ENCODE peak calls at places on chromosomes 3 and 15, in ten cellular contexts. H is MCF 10A; R is AG09319; Q is effector memory CD4-positive, alpha-beta T cell; S is type B pancreatic cell; J is occipital lobe; L is T-helper 1 cell; D is HFF-Myc; U is CD4-positive, alpha-beta T cell; P is foreskin fibroblast. W is an unnamed sample.

GRCh38 chr15:70762469-70763119 is 764 bp downstream of the UACA start:
- DNase-seq in P (peak; percentile 85), J (no peak), H (peak; percentile 75), S (no peak), R (peak; percentile 35), U (peak; percentile 33), L (no peak), Q (no peak), D (no peak), W (peak; percentile 77)

GRCh38 chr15:89356634-89357298 is 22.1 kb upstream of the POLG start:
- DNase-seq in P (peak; percentile 64), H (peak; percentile 39), Q (no peak), U (no peak), D (no peak), R (no peak), J (no peak), L (no peak), S (no peak), W (no peak)

GRCh38 chr3:47824541-47825473 is 21.9 kb downstream of the DHX30 start:
- DNase-seq in H (peak; percentile 83), U (peak; percentile 79), R (peak; percentile 56), L (peak; percentile 57), P (peak; percentile 96), S (peak; percentile 89), D (peak; percentile 77), J (peak; percentile 57), Q (peak; percentile 66), W (peak; percentile 94)

GRCh38 chr3:119292666-119293065 is 1.5 kb upstream of the ARHGAP31 start:
- DNase-seq in L (no peak), Q (no peak), J (no peak), P (no peak), S (no peak), R (no peak), H (no peak), U (no peak), D (no peak), W (no peak)

GRCh38 chr15:100020181-100020580 is 286.9 kb upstream of the LYSMD4 start:
- DNase-seq in S (no peak), R (no peak), P (no peak), D (no peak), L (no peak), Q (no peak), J (no peak), H (peak; percentile 54), U (no peak), W (peak; percentile 92)

GRCh38 chr3:142236173-142236572 is 10.8 kb upstream of the GK5 start:
- DNase-seq in R (no peak), P (no peak), U (no peak), L (no peak), S (no peak), D (no peak), H (no peak), Q (no peak), J (no peak), W (no peak)

GRCh38 chr3:119469378-119470189 is 821 bp downstream of the POGLUT1 start:
- DNase-seq in L (no peak), R (no peak), D (no peak), H (no peak), Q (no peak), S (no peak), P (peak; percentile 51), J (no peak), U (no peak), W (no peak)

GRCh38 chr3:179260949-179261765 is 10.2 kb upstream of the KCNMB3 start:
- DNase-seq in R (peak; percentile 23), D (no peak), P (peak; percentile 88), L (peak; percentile 46), H (no peak), Q (peak; percentile 54), S (peak; percentile 79), U (peak; percentile 68), J (peak; percentile 26), W (peak; percentile 88)

GRCh38 chr3:108391917-108392585 is 95.7 kb downstream of the HHLA2 start:
- DNase-seq in P (peak; percentile 71), H (peak; percentile 75), Q (no peak), J (no peak), L (no peak), U (no peak), R (no peak), S (no peak), D (no peak), W (no peak)

GRCh38 chr3:172606021-172606420 is 82.8 kb upstream of the TNFSF10 start:
- DNase-seq in H (no peak), Q (no peak), P (no peak), U (no peak), D (no peak), L (no peak), S (no peak), R (no peak), J (no peak), W (no peak)

GRCh38 chr3:188861847-188862740 is 309.7 kb upstream of the TPRG1 start:
- DNase-seq in U (no peak), J (no peak), R (no peak), D (no peak), S (no peak), Q (no peak), L (no peak), P (peak; percentile 50), H (peak; percentile 4), W (no peak)

GRCh38 chr3:149547954-149548728 is 73.6 kb downstream of the TM4SF4 start:
- DNase-seq in S (no peak), H (peak; percentile 86), Q (no peak), R (peak; percentile 38), U (no peak), D (no peak), P (peak; percentile 85), L (no peak), J (no peak), W (no peak)

GRCh38 chr3:5092018-5092417 is 30.1 kb upstream of the ARL8B start:
- DNase-seq in D (no peak), U (no peak), L (no peak), H (peak; percentile 58), S (no peak), R (no peak), Q (no peak), P (no peak), J (no peak), W (no peak)

GRCh38 chr15:41106947-41107346 is 9.1 kb downstream of the INO80 start:
- DNase-seq in P (no peak), R (no peak), U (no peak), Q (no peak), H (no peak), J (no peak), L (no peak), S (no peak), D (no peak), W (no peak)

GRCh38 chr3:38165722-38166387 is 518 bp downstream of the OXSR1 start:
- DNase-seq in Q (no peak), S (peak; percentile 78), D (no peak), H (peak; percentile 51), P (peak; percentile 38), J (peak; percentile 40), U (no peak), R (no peak), L (no peak), W (peak; percentile 63)

GRCh38 chr3:42557849-42558248 is 23.9 kb downstream of the SEC22C start:
- DNase-seq in L (no peak), Q (no peak), D (no peak), S (no peak), U (no peak), P (no peak), R (no peak), J (no peak), H (no peak), W (peak; percentile 49)

GRCh38 chr3:50303038-50303815 is at the start of gene HYAL1:
- DNase-seq in U (no peak), D (no peak), Q (no peak), H (peak; percentile 30), J (no peak), S (no peak), R (no peak), P (no peak), L (no peak), W (peak; percentile 87)

GRCh38 chr3:155211940-155212339 is 81.5 kb downstream of the STRIT1 start:
- DNase-seq in D (no peak), R (no peak), Q (no peak), L (no peak), S (no peak), H (no peak), P (no peak), J (no peak), U (no peak), W (no peak)

GRCh38 chr3:127524300-127524896 is 66.1 kb downstream of the TPRA1 start:
- DNase-seq in D (no peak), R (no peak), Q (no peak), U (no peak), H (no peak), L (no peak), J (no peak), P (no peak), S (no peak), W (no peak)

GRCh38 chr3:138872632-138873031 is 37.9 kb upstream of the PIK3CB start:
- DNase-seq in L (no peak), J (no peak), D (no peak), P (no peak), R (no peak), U (no peak), S (no peak), H (no peak), Q (no peak), W (no peak)

GRCh38 chr15:40338041-40338657 is 2.6 kb downstream of the CCDC9B start:
- DNase-seq in Q (peak; percentile 50), L (peak; percentile 54), R (no peak), H (peak; percentile 68), J (no peak), S (no peak), U (peak; percentile 78), D (no peak), P (peak; percentile 74), W (peak; percentile 94)

GRCh38 chr3:72816843-72817485 is 31.3 kb downstream of the SHQ1 start:
- DNase-seq in D (no peak), H (no peak), J (no peak), L (no peak), S (no peak), Q (no peak), P (no peak), U (no peak), R (no peak), W (no peak)

GRCh38 chr15:67465196-67465952 is 55.6 kb upstream of the C15orf61 start:
- DNase-seq in L (no peak), U (no peak), Q (no peak), P (no peak), H (no peak), R (no peak), D (no peak), S (no peak), J (no peak), W (no peak)

GRCh38 chr15:72685301-72685924 is 569 bp downstream of the HIGD2B start:
- DNase-seq in U (no peak), Q (no peak), D (no peak), R (no peak), S (no peak), P (no peak), J (no peak), H (peak; percentile 0), L (no peak), W (no peak)

GRCh38 chr15:46815765-46816164 is 901.5 kb upstream of the SEMA6D start:
- DNase-seq in D (no peak), J (no peak), Q (no peak), H (peak; percentile 0), R (no peak), P (peak; percentile 6), L (no peak), S (no peak), U (no peak), W (no peak)

GRCh38 chr3:114383875-114384557 is 90.2 kb downstream of the TIGIT start:
- DNase-seq in P (peak; percentile 95), D (peak; percentile 76), Q (peak; percentile 16), J (peak; percentile 85), H (peak; percentile 76), S (peak; percentile 70), L (peak; percentile 21), R (peak; percentile 78), U (peak; percentile 56), W (peak; percentile 91)

GRCh38 chr3:21185816-21186314 is 565.1 kb downstream of the ZNF385D start:
- DNase-seq in S (no peak), L (no peak), P (no peak), Q (no peak), J (no peak), U (no peak), D (no peak), H (no peak), R (no peak), W (no peak)

GRCh38 chr3:42601898-42602581 is 1.6 kb downstream of the NKTR start:
- DNase-seq in R (no peak), J (no peak), U (no peak), Q (no peak), P (peak; percentile 37), L (no peak), H (peak; percentile 45), S (no peak), D (no peak), W (no peak)